ENCODE peak calls at places on chromosomes 16 and 17, in eight cellular contexts. K is AG04450, D is mucosa of descending colon, B is choroid plexus epithelial cell, E is fibroblast of villous mesenchyme, R is HFF-Myc, O is heart left ventricle, W is SJSA1. U is an unnamed sample.
A peak's percentile ranks its signal among the peaks of the same experiment; 100 is the strongest.

GRCh38 chr17:40901981-40902862 is 17.2 kb upstream of the KRT20 start:
- DNase-seq in K (no peak), B (peak; percentile 32), R (no peak), W (peak; percentile 69), O (no peak), D (peak; percentile 85), E (peak; percentile 60), U (no peak)

GRCh38 chr17:78802008-78802407 is 19.9 kb upstream of the CYTH1 start:
- DNase-seq in R (no peak), E (no peak), B (no peak), K (no peak), D (no peak), O (no peak), W (no peak), U (no peak)

GRCh38 chr17:62875296-62875695 is 67.2 kb upstream of the MARCHF10 start:
- DNase-seq in W (no peak), D (no peak), O (no peak), E (no peak), B (no peak), K (no peak), R (no peak), U (no peak)

GRCh38 chr17:7475764-7476422 is 3.5 kb downstream of the ZBTB4 start:
- DNase-seq in O (peak; percentile 70), R (no peak), K (no peak), W (no peak), E (peak; percentile 83), B (no peak), D (peak; percentile 38), U (no peak)

GRCh38 chr16:80525420-80525819 is 15.4 kb upstream of the DYNLRB2 start:
- DNase-seq in E (no peak), W (no peak), D (no peak), R (no peak), B (no peak), K (no peak), O (no peak), U (no peak)

GRCh38 chr16:27268376-27269299 is at the start of gene NSMCE1:
- DNase-seq in E (peak; percentile 97), K (peak; percentile 87), R (peak; percentile 89), B (peak; percentile 97), D (peak; percentile 99), W (peak; percentile 97), O (peak; percentile 98), U (peak; percentile 96)

GRCh38 chr16:70698901-70699300 is 13.0 kb upstream of the MTSS2 start:
- DNase-seq in D (no peak), W (no peak), E (no peak), B (no peak), O (no peak), R (no peak), K (no peak), U (no peak)

GRCh38 chr16:29662729-29663019 is 373 bp upstream of the SPN start:
- DNase-seq in E (no peak), W (no peak), B (no peak), R (no peak), O (no peak), K (no peak), D (peak; percentile 35), U (peak; percentile 98)

GRCh38 chr17:27807567-27808470 is 7.5 kb upstream of the NOS2 start:
- DNase-seq in R (no peak), O (no peak), K (no peak), W (no peak), D (peak; percentile 71), E (peak; percentile 6), B (no peak), U (no peak)

GRCh38 chr17:5131146-5131715 is 15.4 kb downstream of the USP6 start:
- DNase-seq in K (no peak), W (no peak), D (no peak), E (no peak), O (no peak), R (no peak), B (no peak), U (no peak)

GRCh38 chr16:46830417-46830901 is 521 bp downstream of the C16orf87 start:
- DNase-seq in B (no peak), W (no peak), R (no peak), E (no peak), K (no peak), D (peak; percentile 43), O (no peak), U (peak; percentile 60)

GRCh38 chr17:73592531-73592961 is 51.7 kb downstream of the SDK2 start:
- DNase-seq in R (no peak), E (no peak), B (no peak), O (no peak), K (no peak), W (no peak), D (peak; percentile 13), U (no peak)

DNA sequence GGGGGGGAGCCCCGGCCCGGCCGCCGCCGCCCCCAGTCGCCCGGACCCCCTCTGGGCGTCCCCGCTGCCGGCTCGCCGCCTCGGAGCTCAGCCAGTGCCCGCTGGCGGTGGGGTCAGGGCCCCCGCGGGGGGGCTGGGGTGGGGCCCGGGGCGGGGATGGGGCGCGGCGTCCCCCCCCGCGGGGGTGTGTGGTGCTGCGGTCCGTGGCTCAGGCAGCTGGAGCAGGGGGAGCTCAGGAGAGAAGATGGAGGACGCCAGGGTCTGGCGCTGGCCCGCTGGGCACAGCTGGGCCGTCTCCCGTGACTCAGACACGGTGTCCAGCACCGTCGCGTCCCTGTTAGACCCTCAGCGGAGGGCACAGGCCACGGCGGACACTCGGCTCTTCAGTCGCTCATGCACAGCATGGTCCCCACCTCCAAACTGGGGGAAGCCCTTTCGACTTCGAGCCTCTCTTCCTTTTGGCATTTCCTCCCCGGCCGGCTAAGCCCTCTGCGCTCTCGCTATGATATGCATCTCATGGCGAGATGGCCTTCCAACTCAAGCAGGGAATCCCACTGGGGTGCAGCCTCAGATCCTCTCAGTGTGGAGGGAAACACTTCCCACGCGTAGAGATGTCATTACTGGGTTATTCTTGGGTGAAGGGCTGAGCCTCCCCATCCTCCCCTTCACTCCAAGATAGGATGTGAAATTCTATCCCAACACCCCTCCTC is 402 bp upstream of the VEZF1 start:
- DNase-seq in O (peak; percentile 77), D (peak; percentile 77), B (peak; percentile 68), W (peak; percentile 85), R (no peak), E (peak; percentile 71), K (no peak), U (peak; percentile 78)
- H3K4me3 ChIP-seq in O (peak overlapping the region; percentile 89), D (peak overlapping the region; percentile 72), B (peak overlapping the region; percentile 76), W (peak overlapping the region; percentile 82), R (peak overlapping the region; percentile 80), E (peak overlapping the region; percentile 69), K (peak overlapping the region; percentile 79), U (peak overlapping the region; percentile 71)

DNA sequence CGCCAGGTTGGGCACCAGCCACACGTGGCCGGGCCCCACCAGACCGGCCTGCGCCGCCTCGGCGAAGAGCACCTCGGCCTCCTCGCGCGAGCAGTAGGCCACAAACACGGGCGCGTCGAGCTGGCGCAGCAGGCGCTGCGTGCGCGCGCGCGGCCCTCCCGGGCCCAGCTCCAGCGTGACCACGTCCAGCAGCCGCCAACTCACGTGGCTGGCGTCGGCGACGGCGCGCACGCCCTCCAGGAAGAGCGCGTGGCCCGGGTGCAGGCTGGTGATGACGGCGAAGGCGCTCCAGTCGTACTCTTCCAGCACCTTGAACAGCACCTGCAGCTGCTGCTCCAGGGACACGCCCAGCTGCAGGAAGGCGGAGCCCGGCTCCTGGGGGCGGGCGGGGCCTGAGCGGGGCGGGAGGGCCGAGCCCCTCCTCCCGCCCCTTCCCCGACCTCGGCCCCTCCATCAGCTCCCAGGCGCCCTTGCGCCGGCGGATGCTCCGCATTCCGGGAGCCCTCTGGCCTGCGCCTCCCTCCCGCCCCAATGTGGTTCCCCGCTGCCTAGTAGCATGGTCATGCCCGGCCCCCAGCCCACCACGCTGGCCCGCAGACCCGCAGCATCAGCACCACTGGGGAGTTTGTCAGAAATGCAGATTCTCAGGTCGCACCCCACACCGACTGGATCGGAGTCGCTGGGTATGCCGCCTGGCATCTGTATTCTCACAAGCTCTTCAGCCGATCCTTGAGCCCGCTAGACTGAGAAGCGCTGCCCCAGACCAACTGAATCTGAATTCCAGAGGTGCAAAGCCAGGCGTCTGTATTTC is 7.2 kb downstream of the GRIN2C start:
- DNase-seq in B (peak; percentile 31), D (peak; percentile 48), E (no peak), W (no peak), O (no peak), K (no peak), R (no peak), U (no peak)
- H3K4me3 ChIP-seq in B (no peak overlapping the region), D (no peak overlapping the region), E (no peak overlapping the region), W (no peak overlapping the region), O (no peak overlapping the region), K (no peak overlapping the region), R (peak overlapping the region; percentile 9), U (no peak overlapping the region)

GRCh38 chr17:65043802-65044201 is 12.7 kb downstream of the GNA13 start:
- DNase-seq in K (no peak), W (no peak), O (no peak), E (no peak), R (no peak), D (no peak), B (no peak), U (no peak)

GRCh38 chr17:65041518-65041917 is 15.0 kb downstream of the GNA13 start:
- DNase-seq in B (no peak), E (no peak), D (no peak), R (no peak), O (no peak), K (no peak), W (no peak), U (no peak)

GRCh38 chr17:65039349-65039988 is 17.1 kb downstream of the GNA13 start:
- DNase-seq in B (no peak), D (no peak), R (no peak), O (no peak), W (no peak), E (no peak), K (no peak), U (no peak)

GRCh38 chr17:65046236-65046635 is 10.3 kb downstream of the GNA13 start:
- DNase-seq in D (no peak), W (no peak), O (no peak), R (no peak), K (no peak), B (no peak), E (no peak), U (no peak)

GRCh38 chr17:65042911-65043310 is 13.6 kb downstream of the GNA13 start:
- DNase-seq in O (no peak), B (no peak), D (no peak), R (no peak), E (no peak), W (no peak), K (no peak), U (no peak)
- H3K4me3 ChIP-seq in O (no peak overlapping the region), B (no peak overlapping the region), D (no peak overlapping the region), R (no peak overlapping the region), E (no peak overlapping the region), W (no peak overlapping the region), K (no peak overlapping the region), U (no peak overlapping the region)

DNA sequence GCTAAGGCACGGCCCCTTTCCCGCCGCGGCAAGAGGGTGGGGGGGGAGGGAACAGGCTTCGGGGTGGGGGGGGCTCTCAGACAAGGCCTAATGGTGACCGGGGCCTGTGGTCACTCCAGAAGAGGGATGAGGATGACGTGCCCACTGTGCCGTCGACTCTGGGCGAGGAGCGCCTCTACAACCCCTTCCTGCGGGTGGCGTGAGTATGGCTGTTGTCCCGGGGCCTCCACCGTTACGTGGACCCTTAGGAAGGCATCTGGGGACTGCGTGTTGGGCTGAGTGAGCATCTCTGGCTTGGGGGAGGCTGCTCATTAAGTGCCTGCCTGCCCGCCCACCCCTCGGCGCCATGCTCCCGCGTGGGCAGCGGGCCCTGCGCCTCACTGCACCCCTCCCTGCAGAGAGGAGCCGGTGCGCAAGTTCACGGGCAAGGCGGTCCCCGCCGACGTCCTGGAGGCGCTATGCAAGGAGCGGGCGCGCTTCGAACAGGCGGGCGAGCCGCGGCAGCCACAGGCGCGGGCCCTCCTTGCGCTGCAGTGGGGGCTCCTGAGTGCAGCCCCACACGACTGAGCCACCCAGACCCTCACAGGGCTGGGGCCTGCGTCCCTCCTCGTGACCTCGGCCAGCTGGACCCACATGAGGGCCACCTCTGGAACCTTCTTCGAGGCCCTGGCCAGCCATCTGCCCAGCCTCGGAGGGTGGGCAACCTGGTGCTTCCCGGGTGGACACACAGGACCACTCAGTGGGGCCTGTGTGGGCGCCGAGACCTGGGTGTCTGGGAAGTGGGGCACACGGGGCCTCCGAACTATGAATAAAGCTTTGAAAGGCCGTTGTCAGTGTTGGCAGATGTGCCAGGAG is 2.2 kb downstream of the HAGHL start:
- DNase-seq in R (no peak), O (peak; percentile 33), W (no peak), E (no peak), B (no peak), D (no peak), K (no peak), U (peak; percentile 9)
- H3K4me3 ChIP-seq in R (peak overlapping the region; percentile 88), O (no peak overlapping the region), W (no peak overlapping the region), E (no peak overlapping the region), B (peak overlapping the region; percentile 68), D (no peak overlapping the region), K (peak overlapping the region; percentile 73), U (peak overlapping the region; percentile 65)

U was measured in NB4.